ENCODE peak calls at places on chromosomes 7 and 10, in eight cellular contexts. One of them, this sample, is unnamed.
A peak's percentile ranks its signal among the peaks of the same experiment; 100 is the strongest.

GRCh38 chr7:55275291-55276200 is 89.6 kb upstream of the LANCL2 start:
- DNase-seq in tibial nerve: no peak
- DNase-seq in Peyer's patch: no peak
- DNase-seq in spleen: no peak
- DNase-seq in IMR-90: no peak
- DNase-seq in upper lobe of left lung: no peak
- DNase-seq in HCT116: no peak
- DNase-seq in uterus: no peak
- DNase-seq in this sample: no peak

GRCh38 chr10:100969175-100970075 is at the start of gene SEMA4G:
- DNase-seq in tibial nerve: no peak
- DNase-seq in Peyer's patch: peak; percentile 79
- DNase-seq in spleen: peak; percentile 84
- DNase-seq in IMR-90: peak; percentile 12
- DNase-seq in upper lobe of left lung: peak; percentile 91
- DNase-seq in HCT116: peak; percentile 21
- DNase-seq in uterus: peak; percentile 47
- DNase-seq in this sample: no peak

GRCh38 chr7:135769403-135769802 is 20.8 kb upstream of the FAM180A start:
- DNase-seq in tibial nerve: no peak
- DNase-seq in Peyer's patch: no peak
- DNase-seq in spleen: no peak
- DNase-seq in IMR-90: no peak
- DNase-seq in upper lobe of left lung: no peak
- DNase-seq in HCT116: no peak
- DNase-seq in uterus: no peak
- DNase-seq in this sample: no peak

GRCh38 chr7:37354661-37355131 is 94.0 kb downstream of the ELMO1 start:
- DNase-seq in tibial nerve: peak; percentile 73
- DNase-seq in Peyer's patch: no peak
- DNase-seq in spleen: peak; percentile 82
- DNase-seq in IMR-90: no peak
- DNase-seq in upper lobe of left lung: no peak
- DNase-seq in HCT116: no peak
- DNase-seq in uterus: peak; percentile 50
- DNase-seq in this sample: no peak

GRCh38 chr7:104962781-104963180 is 51.2 kb upstream of the KMT2E start:
- DNase-seq in tibial nerve: no peak
- DNase-seq in Peyer's patch: no peak
- DNase-seq in spleen: no peak
- DNase-seq in IMR-90: no peak
- DNase-seq in upper lobe of left lung: no peak
- DNase-seq in HCT116: no peak
- DNase-seq in uterus: no peak
- DNase-seq in this sample: no peak

GRCh38 chr7:148182264-148182663 is 408.3 kb upstream of the C7orf33 start:
- DNase-seq in tibial nerve: no peak
- DNase-seq in Peyer's patch: no peak
- DNase-seq in spleen: no peak
- DNase-seq in IMR-90: no peak
- DNase-seq in upper lobe of left lung: no peak
- DNase-seq in HCT116: no peak
- DNase-seq in uterus: no peak
- DNase-seq in this sample: no peak

GRCh38 chr7:106284516-106285050 is at the start of gene NAMPT:
- DNase-seq in tibial nerve: peak; percentile 20
- DNase-seq in Peyer's patch: peak; percentile 75
- DNase-seq in spleen: no peak
- DNase-seq in IMR-90: no peak
- DNase-seq in upper lobe of left lung: peak; percentile 95
- DNase-seq in HCT116: no peak
- DNase-seq in uterus: peak; percentile 54
- DNase-seq in this sample: no peak

GRCh38 chr10:31604141-31604540 is 285.1 kb downstream of the ZEB1 start:
- DNase-seq in tibial nerve: no peak
- DNase-seq in Peyer's patch: no peak
- DNase-seq in spleen: no peak
- DNase-seq in IMR-90: peak; percentile 41
- DNase-seq in upper lobe of left lung: no peak
- DNase-seq in HCT116: no peak
- DNase-seq in uterus: peak; percentile 70
- DNase-seq in this sample: no peak

GRCh38 chr7:730501-731439 is 3.7 kb upstream of the PRKAR1B start:
- DNase-seq in tibial nerve: no peak
- DNase-seq in Peyer's patch: no peak
- DNase-seq in spleen: peak; percentile 65
- DNase-seq in IMR-90: peak; percentile 24
- DNase-seq in upper lobe of left lung: peak; percentile 55
- DNase-seq in HCT116: no peak
- DNase-seq in uterus: no peak
- DNase-seq in this sample: no peak

GRCh38 chr10:22103701-22104100 is 100.2 kb upstream of the DNAJC1 start:
- DNase-seq in tibial nerve: no peak
- DNase-seq in Peyer's patch: no peak
- DNase-seq in spleen: no peak
- DNase-seq in IMR-90: no peak
- DNase-seq in upper lobe of left lung: no peak
- DNase-seq in HCT116: peak; percentile 8
- DNase-seq in uterus: no peak
- DNase-seq in this sample: no peak

GRCh38 chr10:119541459-119542356 is 811 bp downstream of the RGS10 start:
- DNase-seq in tibial nerve: no peak
- DNase-seq in Peyer's patch: no peak
- DNase-seq in spleen: peak; percentile 87
- DNase-seq in IMR-90: no peak
- DNase-seq in upper lobe of left lung: peak; percentile 90
- DNase-seq in HCT116: no peak
- DNase-seq in uterus: peak; percentile 32
- DNase-seq in this sample: no peak

GRCh38 chr10:116810895-116811294 is 38.4 kb upstream of the ENO4 start:
- DNase-seq in tibial nerve: no peak
- DNase-seq in Peyer's patch: no peak
- DNase-seq in spleen: no peak
- DNase-seq in IMR-90: no peak
- DNase-seq in upper lobe of left lung: no peak
- DNase-seq in HCT116: no peak
- DNase-seq in uterus: no peak
- DNase-seq in this sample: no peak

GRCh38 chr7:116177009-116177408 is 33.3 kb upstream of the TES start:
- DNase-seq in tibial nerve: no peak
- DNase-seq in Peyer's patch: no peak
- DNase-seq in spleen: no peak
- DNase-seq in IMR-90: peak; percentile 90
- DNase-seq in upper lobe of left lung: no peak
- DNase-seq in HCT116: no peak
- DNase-seq in uterus: no peak
- DNase-seq in this sample: no peak

GRCh38 chr10:123967626-123968243 is 76.1 kb upstream of the CPXM2 start:
- DNase-seq in tibial nerve: peak; percentile 51
- DNase-seq in Peyer's patch: peak; percentile 82
- DNase-seq in spleen: peak; percentile 86
- DNase-seq in IMR-90: peak; percentile 11
- DNase-seq in upper lobe of left lung: peak; percentile 88
- DNase-seq in HCT116: peak; percentile 49
- DNase-seq in uterus: peak; percentile 44
- DNase-seq in this sample: no peak

GRCh38 chr7:37942934-37943610 is 22.6 kb downstream of the EPDR1 start:
- DNase-seq in tibial nerve: peak; percentile 49
- DNase-seq in Peyer's patch: peak; percentile 92
- DNase-seq in spleen: peak; percentile 76
- DNase-seq in IMR-90: no peak
- DNase-seq in upper lobe of left lung: peak; percentile 31
- DNase-seq in HCT116: no peak
- DNase-seq in uterus: peak; percentile 47
- DNase-seq in this sample: no peak

GRCh38 chr10:48555310-48556042 is 49.4 kb downstream of the ARHGAP22 start:
- DNase-seq in tibial nerve: no peak
- DNase-seq in Peyer's patch: no peak
- DNase-seq in spleen: no peak
- DNase-seq in IMR-90: no peak
- DNase-seq in upper lobe of left lung: peak; percentile 24
- DNase-seq in HCT116: no peak
- DNase-seq in uterus: no peak
- DNase-seq in this sample: no peak

DNA sequence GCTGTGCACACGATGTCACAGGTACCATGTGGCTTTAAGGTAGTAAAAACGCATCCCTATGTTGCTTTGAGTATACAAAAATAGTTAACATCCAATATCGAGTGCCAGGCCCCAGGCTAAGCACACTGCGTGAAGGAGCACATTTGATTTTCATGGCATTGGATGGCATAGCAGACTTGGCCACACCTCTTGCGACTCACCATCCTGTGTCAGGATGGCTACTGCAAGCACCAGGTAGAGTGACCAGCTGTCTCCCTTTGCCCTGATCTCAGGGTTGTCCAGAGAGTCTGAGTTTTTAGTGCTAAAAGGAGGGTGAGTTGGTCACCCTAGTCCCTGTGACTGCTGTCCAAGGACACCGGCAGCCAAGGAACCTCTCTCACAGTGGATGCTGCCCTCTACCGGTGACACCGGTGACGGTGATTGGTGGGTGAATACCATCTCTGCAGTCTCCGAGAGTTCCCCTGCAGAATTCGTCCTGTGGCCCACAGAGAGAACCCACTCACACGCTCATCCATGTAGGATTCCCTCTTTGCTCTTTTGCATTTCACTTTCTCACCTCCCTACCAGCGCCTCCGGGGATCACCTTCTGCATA is 76.1 kb downstream of the BICC1 start:
- DNase-seq in tibial nerve: no peak
- DNase-seq in Peyer's patch: no peak
- DNase-seq in spleen: no peak
- DNase-seq in IMR-90: no peak
- DNase-seq in upper lobe of left lung: no peak
- DNase-seq in HCT116: no peak
- DNase-seq in uterus: no peak
- DNase-seq in this sample: no peak
- TF ChIP-seq CTCF in tibial nerve: no peak
- TF ChIP-seq CTCF in Peyer's patch: no peak
- TF ChIP-seq CTCF in spleen: no peak
- TF ChIP-seq CTCF in IMR-90: no peak
- TF ChIP-seq CTCF in upper lobe of left lung: no peak
- TF ChIP-seq CTCF in HCT116: no peak
- TF ChIP-seq CTCF in uterus: no peak
- TF ChIP-seq CTCF in this sample: no peak

GRCh38 chr10:129192344-129193128 is 274.5 kb upstream of the MGMT start:
- DNase-seq in tibial nerve: peak; percentile 38
- DNase-seq in Peyer's patch: no peak
- DNase-seq in spleen: no peak
- DNase-seq in IMR-90: no peak
- DNase-seq in upper lobe of left lung: no peak
- DNase-seq in HCT116: no peak
- DNase-seq in uterus: peak; percentile 70
- DNase-seq in this sample: no peak
- TF ChIP-seq POLR2A in tibial nerve: no peak
- TF ChIP-seq POLR2A in Peyer's patch: no peak
- TF ChIP-seq POLR2A in spleen: no peak
- TF ChIP-seq POLR2A in IMR-90: no peak
- TF ChIP-seq POLR2A in upper lobe of left lung: no peak
- TF ChIP-seq POLR2A in HCT116: no peak
- TF ChIP-seq POLR2A in uterus: no peak
- TF ChIP-seq POLR2A in this sample: no peak

DNA sequence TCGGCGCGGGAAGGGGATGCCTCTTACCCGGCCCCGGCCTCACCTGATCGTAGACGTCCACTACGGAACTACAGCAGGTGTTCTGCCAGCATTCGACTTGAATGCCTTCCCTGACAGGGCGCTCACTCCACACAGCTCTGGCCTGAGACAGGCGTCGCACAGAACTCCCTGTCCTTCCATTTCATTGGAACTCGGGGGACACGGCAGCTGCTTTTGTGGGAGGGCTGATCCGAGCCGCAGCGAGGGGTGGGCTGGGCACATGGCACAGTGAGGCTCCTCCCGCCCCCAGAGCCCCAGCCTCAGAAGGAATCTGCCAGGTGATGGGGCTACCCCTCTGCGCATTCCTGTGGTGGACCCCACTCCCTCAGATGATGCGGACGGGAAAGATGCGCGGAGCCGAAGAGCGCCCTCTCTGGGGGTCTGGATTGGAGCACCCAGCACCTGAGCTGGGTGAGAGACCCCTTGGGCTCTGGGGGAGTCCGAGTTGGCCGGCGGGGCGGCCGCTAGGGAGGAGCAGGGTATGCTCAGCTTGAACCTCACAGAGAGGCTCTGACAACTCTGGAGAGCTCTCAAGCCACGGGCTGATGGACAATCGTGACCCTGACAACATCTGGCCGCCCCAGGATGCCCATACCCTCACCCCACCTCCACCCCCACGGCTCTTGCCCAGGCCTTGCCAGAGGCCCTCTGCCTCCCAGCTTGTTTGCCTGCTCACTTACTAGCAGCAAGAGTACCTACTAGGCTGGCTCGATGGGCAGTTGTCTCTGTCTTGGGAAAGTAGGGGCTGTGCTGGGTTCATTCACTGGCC is 36.6 kb downstream of the RASGEF1A start:
- DNase-seq in tibial nerve: no peak
- DNase-seq in Peyer's patch: peak; percentile 32
- DNase-seq in spleen: peak; percentile 73
- DNase-seq in IMR-90: no peak
- DNase-seq in upper lobe of left lung: peak; percentile 66
- DNase-seq in HCT116: no peak
- DNase-seq in uterus: peak; percentile 8
- DNase-seq in this sample: no peak
- TF ChIP-seq CTCF in tibial nerve: no peak
- TF ChIP-seq CTCF in Peyer's patch: no peak
- TF ChIP-seq CTCF in spleen: no peak
- TF ChIP-seq CTCF in IMR-90: no peak
- TF ChIP-seq CTCF in upper lobe of left lung: no peak
- TF ChIP-seq CTCF in HCT116: no peak
- TF ChIP-seq CTCF in uterus: no peak
- TF ChIP-seq CTCF in this sample: no peak

DNA sequence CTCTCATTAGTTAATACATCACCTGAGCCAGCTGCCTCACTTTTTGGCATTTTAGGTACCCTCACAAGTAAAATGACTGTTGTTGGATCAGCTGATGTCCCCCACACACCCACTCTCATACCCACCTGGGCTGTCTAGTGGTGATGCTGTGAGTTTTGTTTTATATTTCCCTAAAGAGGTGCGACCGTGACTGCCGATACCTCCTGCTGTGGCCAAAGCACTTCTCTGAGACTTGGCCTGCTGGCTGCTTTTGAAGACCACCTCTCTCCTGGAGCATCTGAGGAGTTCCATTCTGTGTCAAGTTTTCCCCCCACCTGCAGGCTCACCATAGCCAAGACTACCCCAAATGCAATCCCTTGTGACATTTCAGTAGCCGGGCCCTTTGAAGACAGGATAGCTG is 6.4 kb upstream of the ACSL5 start:
- DNase-seq in tibial nerve: no peak
- DNase-seq in Peyer's patch: no peak
- DNase-seq in spleen: no peak
- DNase-seq in IMR-90: no peak
- DNase-seq in upper lobe of left lung: no peak
- DNase-seq in HCT116: no peak
- DNase-seq in uterus: no peak
- DNase-seq in this sample: no peak
- TF ChIP-seq POLR2A in tibial nerve: no peak
- TF ChIP-seq POLR2A in Peyer's patch: no peak
- TF ChIP-seq POLR2A in spleen: no peak
- TF ChIP-seq POLR2A in IMR-90: no peak
- TF ChIP-seq POLR2A in upper lobe of left lung: no peak
- TF ChIP-seq POLR2A in HCT116: no peak
- TF ChIP-seq POLR2A in uterus: no peak
- TF ChIP-seq POLR2A in this sample: no peak

GRCh38 chr10:46231087-46231486 is 55.7 kb upstream of the ANTXRL start:
- DNase-seq in tibial nerve: no peak
- DNase-seq in Peyer's patch: peak; percentile 15
- DNase-seq in spleen: peak; percentile 42
- DNase-seq in IMR-90: no peak
- DNase-seq in upper lobe of left lung: no peak
- DNase-seq in HCT116: no peak
- DNase-seq in uterus: no peak
- DNase-seq in this sample: no peak
- TF ChIP-seq CTCF in tibial nerve: no peak
- TF ChIP-seq CTCF in Peyer's patch: no peak
- TF ChIP-seq CTCF in spleen: no peak
- TF ChIP-seq CTCF in IMR-90: no peak
- TF ChIP-seq CTCF in upper lobe of left lung: no peak
- TF ChIP-seq CTCF in HCT116: no peak
- TF ChIP-seq CTCF in uterus: no peak
- TF ChIP-seq CTCF in this sample: no peak